ENCODE peak calls at places on chromosomes 13 and 19, in four cellular contexts. One of them, this sample, is unnamed.

GRCh38 chr13:106407338-106407737 is 128.1 kb downstream of the EFNB2 start:
- DNase-seq in fibroblast of lung: no peak
- DNase-seq in GM10248: no peak
- DNase-seq in PC-9: no peak
- DNase-seq in this sample: no peak

GRCh38 chr19:23957660-23958281 is 43.1 kb downstream of the ZNF726 start:
- DNase-seq in fibroblast of lung: peak; percentile 46
- DNase-seq in GM10248: no peak
- DNase-seq in PC-9: peak; percentile 97
- DNase-seq in this sample: no peak

GRCh38 chr13:91360246-91360751 is 12.8 kb downstream of the MIR17HG start:
- DNase-seq in fibroblast of lung: no peak
- DNase-seq in GM10248: no peak
- DNase-seq in PC-9: no peak
- DNase-seq in this sample: no peak

GRCh38 chr13:77696006-77696862 is 1.3 kb upstream of the SLAIN1 start:
- DNase-seq in fibroblast of lung: no peak
- DNase-seq in GM10248: peak; percentile 17
- DNase-seq in PC-9: no peak
- DNase-seq in this sample: no peak

GRCh38 chr13:21124853-21125252 is 51.5 kb downstream of the SKA3 start:
- DNase-seq in fibroblast of lung: peak; percentile 59
- DNase-seq in GM10248: no peak
- DNase-seq in PC-9: peak; percentile 78
- DNase-seq in this sample: no peak

GRCh38 chr19:42175952-42176648 is 41.4 kb downstream of the DEDD2 start:
- DNase-seq in fibroblast of lung: peak; percentile 19
- DNase-seq in GM10248: no peak
- DNase-seq in PC-9: no peak
- DNase-seq in this sample: no peak

GRCh38 chr13:110628477-110628793 is 13.1 kb downstream of the NAXD start:
- DNase-seq in fibroblast of lung: no peak
- DNase-seq in GM10248: no peak
- DNase-seq in PC-9: no peak
- DNase-seq in this sample: no peak

GRCh38 chr13:24923305-24923640 is 159.3 kb downstream of the RNF17 start:
- DNase-seq in fibroblast of lung: peak; percentile 85
- DNase-seq in GM10248: peak; percentile 73
- DNase-seq in PC-9: no peak
- DNase-seq in this sample: no peak

GRCh38 chr19:29587518-29587986 is 18.5 kb upstream of the POP4 start:
- DNase-seq in fibroblast of lung: no peak
- DNase-seq in GM10248: peak; percentile 32
- DNase-seq in PC-9: no peak
- DNase-seq in this sample: no peak

GRCh38 chr19:52640916-52641315 is 2.8 kb upstream of the ZNF83 start:
- DNase-seq in fibroblast of lung: no peak
- DNase-seq in GM10248: no peak
- DNase-seq in PC-9: no peak
- DNase-seq in this sample: no peak

GRCh38 chr13:23901365-23901764 is 4.1 kb upstream of the C1QTNF9B start:
- DNase-seq in fibroblast of lung: peak; percentile 18
- DNase-seq in GM10248: no peak
- DNase-seq in PC-9: peak; percentile 64
- DNase-seq in this sample: no peak

GRCh38 chr19:6172074-6172863 is 36.8 kb downstream of the ACSBG2 start:
- DNase-seq in fibroblast of lung: no peak
- DNase-seq in GM10248: no peak
- DNase-seq in PC-9: no peak
- DNase-seq in this sample: no peak

GRCh38 chr13:94640676-94641075 is 39.0 kb downstream of the GPR180 start:
- DNase-seq in fibroblast of lung: no peak
- DNase-seq in GM10248: no peak
- DNase-seq in PC-9: no peak
- DNase-seq in this sample: no peak

GRCh38 chr19:28727133-28727834 is 485.7 kb downstream of the UQCRFS1 start:
- DNase-seq in fibroblast of lung: peak; percentile 34
- DNase-seq in GM10248: peak; percentile 58
- DNase-seq in PC-9: no peak
- DNase-seq in this sample: no peak

GRCh38 chr19:862529-863304 is 3.3 kb downstream of the CFD start:
- DNase-seq in fibroblast of lung: peak; percentile 56
- DNase-seq in GM10248: peak; percentile 80
- DNase-seq in PC-9: no peak
- DNase-seq in this sample: no peak

GRCh38 chr19:33292595-33293254 is 9.6 kb downstream of the CEBPA start:
- DNase-seq in fibroblast of lung: no peak
- DNase-seq in GM10248: no peak
- DNase-seq in PC-9: no peak
- DNase-seq in this sample: no peak

GRCh38 chr19:12639901-12640613 is 26.5 kb downstream of the MAN2B1 start:
- DNase-seq in fibroblast of lung: peak; percentile 69
- DNase-seq in GM10248: peak; percentile 91
- DNase-seq in PC-9: peak; percentile 58
- DNase-seq in this sample: peak; percentile 74

GRCh38 chr19:18233224-18233825 is 7.1 kb upstream of the PDE4C start:
- DNase-seq in fibroblast of lung: peak; percentile 30
- DNase-seq in GM10248: peak; percentile 78
- DNase-seq in PC-9: peak; percentile 51
- DNase-seq in this sample: peak; percentile 60